ENCODE peak calls at places on chromosomes 1 and 21, in eight cellular contexts. F is fibroblast of lung; E is activated T-cell treated with anti-CD3 and anti-CD28 coated beads, Interleukin-2, amount 50 U/mL, for 24 hours; S is psoas muscle; H is ureter; I is foreskin fibroblast; P is activated CD8-positive, alpha-beta T cell treated with anti-CD3 and anti-CD28 coated beads for 36 hours; O is body of pancreas. T is an unnamed sample.

GRCh38 chr1:185512442-185512841 is 195.4 kb upstream of the IVNS1ABP start:
- DNase-seq in I (no peak), S (no peak), H (no peak), P (no peak), F (peak), O (no peak), E (no peak), T (no peak)

GRCh38 chr1:58596631-58597052 is 19.6 kb upstream of the TACSTD2 start:
- DNase-seq in O (no peak), S (no peak), P (no peak), H (no peak), F (no peak), E (no peak), I (no peak), T (no peak)

GRCh38 chr1:31625561-31626272 is 8.2 kb downstream of the HCRTR1 start:
- DNase-seq in S (no peak), O (no peak), I (peak), P (no peak), E (no peak), H (no peak), F (peak), T (no peak)

GRCh38 chr1:119316870-119317416 is 51.6 kb upstream of the HAO2 start:
- DNase-seq in F (no peak), H (no peak), S (no peak), I (no peak), O (no peak), P (no peak), E (no peak), T (no peak)

GRCh38 chr1:114435088-114435715 is 75.8 kb downstream of the TRIM33 start:
- DNase-seq in I (no peak), H (no peak), P (no peak), S (no peak), F (no peak), O (no peak), E (no peak), T (no peak)

GRCh38 chr1:243712242-243712641 is 137.8 kb downstream of the AKT3 start:
- DNase-seq in I (no peak), P (no peak), F (no peak), S (no peak), O (no peak), E (no peak), H (no peak), T (no peak)

GRCh38 chr1:185720633-185721272 is 13.4 kb upstream of the HMCN1 start:
- DNase-seq in O (no peak), E (no peak), S (no peak), H (no peak), F (peak), P (no peak), I (no peak), T (no peak)

GRCh38 chr21:24514081-24514733 is 1093.1 kb downstream of the MRPL39 start:
- DNase-seq in O (no peak), F (no peak), S (no peak), P (no peak), I (no peak), H (no peak), E (no peak), T (no peak)

GRCh38 chr21:26572668-26573381 is at the start of gene CYYR1:
- DNase-seq in F (peak), O (peak), P (no peak), H (peak), E (no peak), S (peak), I (no peak), T (no peak)

GRCh38 chr1:169340882-169341281 is 26.7 kb downstream of the NME7 start:
- DNase-seq in O (no peak), H (no peak), I (no peak), F (no peak), P (no peak), S (no peak), E (no peak), T (no peak)

GRCh38 chr21:43287111-43287973 is 118.5 kb downstream of the CRYAA start:
- DNase-seq in O (no peak), E (no peak), F (no peak), P (peak), H (peak), I (no peak), S (no peak), T (no peak)

GRCh38 chr1:246773213-246773641 is 49.0 kb downstream of the SCCPDH start:
- DNase-seq in F (no peak), S (no peak), P (no peak), H (no peak), O (no peak), I (no peak), E (no peak), T (no peak)

GRCh38 chr1:98794196-98794886 is 132.8 kb downstream of the SNX7 start:
- DNase-seq in O (peak), I (peak), E (peak), H (peak), F (peak), S (no peak), P (peak), T (no peak)

GRCh38 chr1:42259059-42259738 is 75.8 kb downstream of the FOXJ3 start:
- DNase-seq in S (no peak), H (no peak), F (peak), E (no peak), I (no peak), P (no peak), O (peak), T (no peak)

GRCh38 chr1:164771001-164771550 is 212.1 kb downstream of the PBX1 start:
- DNase-seq in O (no peak), E (no peak), P (no peak), H (no peak), I (no peak), S (no peak), F (peak), T (no peak)

GRCh38 chr1:16246961-16247360 is 10.0 kb upstream of the CPLANE2 start:
- DNase-seq in O (no peak), P (no peak), S (no peak), H (no peak), F (no peak), E (no peak), I (no peak), T (peak)

GRCh38 chr21:18153063-18153462 is 91.6 kb upstream of the CHODL start:
- DNase-seq in P (no peak), E (no peak), O (no peak), S (no peak), H (no peak), F (no peak), I (no peak), T (no peak)

GRCh38 chr1:185860316-185860715 is 126.1 kb downstream of the HMCN1 start:
- DNase-seq in S (no peak), H (no peak), E (no peak), F (peak), P (no peak), O (no peak), I (no peak), T (no peak)

GRCh38 chr1:23799570-23800395 is 771 bp downstream of the GALE start:
- DNase-seq in H (peak), P (peak), O (peak), I (peak), S (peak), F (peak), E (peak), T (peak)

GRCh38 chr1:198937231-198938031 is 298.6 kb downstream of the PTPRC start:
- DNase-seq in P (peak), H (peak), F (peak), S (no peak), O (peak), E (peak), I (peak), T (no peak)

GRCh38 chr1:67838180-67838912 is 5.1 kb upstream of the GNG12 start:
- DNase-seq in E (no peak), O (peak), I (no peak), S (no peak), H (no peak), F (peak), P (no peak), T (no peak)

GRCh38 chr1:111747282-111747734 is 8.1 kb upstream of the INKA2 start:
- DNase-seq in P (peak), F (peak), O (peak), S (no peak), I (peak), H (peak), E (peak), T (peak)

GRCh38 chr1:218754477-218754876 is 409.3 kb downstream of the TGFB2 start:
- DNase-seq in H (no peak), S (no peak), F (no peak), I (no peak), P (no peak), O (no peak), E (no peak), T (no peak)

GRCh38 chr1:100860397-100860991 is 34.1 kb downstream of the EXTL2 start:
- DNase-seq in P (no peak), I (peak), E (no peak), O (no peak), F (peak), S (no peak), H (no peak), T (no peak)

GRCh38 chr1:231724876-231725647 is 98.5 kb downstream of the DISC1 start:
- DNase-seq in H (no peak), I (peak), S (no peak), O (peak), P (peak), E (no peak), F (peak), T (no peak)

GRCh38 chr1:22110016-22110415 is 32.9 kb downstream of the WNT4 start:
- DNase-seq in S (no peak), F (no peak), O (no peak), I (no peak), P (no peak), E (no peak), H (no peak), T (no peak)

GRCh38 chr1:168674252-168674651 is 54.8 kb downstream of the DPT start:
- DNase-seq in O (no peak), P (no peak), F (no peak), E (no peak), S (no peak), I (no peak), H (no peak), T (no peak)

GRCh38 chr1:101237229-101237837 is 514 bp downstream of the S1PR1 start:
- DNase-seq in S (no peak), I (peak), P (peak), O (peak), F (peak), E (no peak), H (no peak), T (no peak)

GRCh38 chr1:237084399-237085077 is 42.6 kb downstream of the RYR2 start:
- DNase-seq in I (no peak), H (no peak), E (no peak), P (no peak), O (no peak), F (no peak), S (no peak), T (no peak)

T was measured in aorta.